ENCODE peak calls at places on chromosomes 2 and 18, in six cellular contexts. P is fibroblast of villous mesenchyme, Y is astrocyte of the spinal cord, U is lower lobe of right lung, E is AG04449, X is Peyer's patch. F is an unnamed sample.
A peak's percentile ranks its signal among the peaks of the same experiment; 100 is the strongest.

GRCh38 chr2:23602113-23602512 is 217.1 kb downstream of the KLHL29 start:
- DNase-seq in P (peak; percentile 33), X (peak; percentile 45), E (peak; percentile 63), Y (peak; percentile 88), U (no peak), F (peak; percentile 78)

GRCh38 chr2:112877423-112877822 is 33.5 kb upstream of the IL37 start:
- DNase-seq in X (no peak), E (no peak), Y (peak; percentile 9), U (no peak), P (no peak), F (no peak)

GRCh38 chr2:25842155-25842554 is 36.1 kb downstream of the ASXL2 start:
- DNase-seq in Y (no peak), X (no peak), P (peak; percentile 7), U (no peak), E (no peak), F (no peak)

GRCh38 chr2:66430906-66431619 is 3.9 kb upstream of the MEIS1 start:
- DNase-seq in Y (no peak), X (no peak), U (no peak), P (no peak), E (no peak), F (no peak)

GRCh38 chr2:10544252-10544651 is 96.1 kb upstream of the ODC1 start:
- DNase-seq in U (no peak), Y (no peak), E (no peak), P (no peak), X (no peak), F (no peak)

GRCh38 chr18:54416459-54416858 is 58.8 kb downstream of the C18orf54 start:
- DNase-seq in Y (peak; percentile 93), U (no peak), P (peak; percentile 68), E (peak; percentile 42), X (no peak), F (peak; percentile 79)

GRCh38 chr2:44981714-44982108 is 27.5 kb downstream of the SIX2 start:
- DNase-seq in U (peak; percentile 79), Y (peak; percentile 76), P (peak; percentile 74), E (peak; percentile 12), X (peak; percentile 75), F (peak; percentile 86)

GRCh38 chr2:138356178-138356577 is 145.4 kb upstream of the SPOPL start:
- DNase-seq in P (peak; percentile 72), E (no peak), Y (peak; percentile 23), U (no peak), X (no peak), F (peak; percentile 74)

GRCh38 chr2:74548919-74549684 is 4.6 kb downstream of the LOXL3 start:
- DNase-seq in Y (peak; percentile 32), X (peak; percentile 81), E (no peak), P (peak; percentile 48), U (peak; percentile 79), F (peak; percentile 60)

GRCh38 chr18:33495278-33495677 is 54.8 kb upstream of the CCDC178 start:
- DNase-seq in X (no peak), U (no peak), Y (peak; percentile 64), E (no peak), P (peak; percentile 36), F (peak; percentile 63)

GRCh38 chr2:34096552-34097171 is 497.6 kb upstream of the FAM98A start:
- DNase-seq in P (peak; percentile 48), U (no peak), E (peak; percentile 19), X (no peak), Y (peak; percentile 75), F (peak; percentile 76)

GRCh38 chr2:170770304-170771048 is at the start of gene ERICH2:
- DNase-seq in X (peak; percentile 84), Y (peak; percentile 51), U (peak; percentile 87), P (peak; percentile 45), E (no peak), F (peak; percentile 53)
- TF ChIP-seq CTCF in X (no peak), Y (peak; percentile 32), U (peak; percentile 26), P (peak; percentile 24), E (peak; percentile 8), F (peak; percentile 29)

GRCh38 chr18:37362158-37362890 is 203.3 kb downstream of the CELF4 start:
- DNase-seq in P (no peak), E (no peak), U (no peak), Y (no peak), X (no peak), F (no peak)

GRCh38 chr18:37361223-37362157 is 204.1 kb downstream of the CELF4 start:
- DNase-seq in Y (no peak), P (no peak), E (no peak), U (no peak), X (no peak), F (no peak)

GRCh38 chr18:37368110-37368812 is 197.3 kb downstream of the CELF4 start:
- DNase-seq in U (no peak), E (no peak), X (no peak), Y (no peak), P (no peak), F (no peak)

DNA sequence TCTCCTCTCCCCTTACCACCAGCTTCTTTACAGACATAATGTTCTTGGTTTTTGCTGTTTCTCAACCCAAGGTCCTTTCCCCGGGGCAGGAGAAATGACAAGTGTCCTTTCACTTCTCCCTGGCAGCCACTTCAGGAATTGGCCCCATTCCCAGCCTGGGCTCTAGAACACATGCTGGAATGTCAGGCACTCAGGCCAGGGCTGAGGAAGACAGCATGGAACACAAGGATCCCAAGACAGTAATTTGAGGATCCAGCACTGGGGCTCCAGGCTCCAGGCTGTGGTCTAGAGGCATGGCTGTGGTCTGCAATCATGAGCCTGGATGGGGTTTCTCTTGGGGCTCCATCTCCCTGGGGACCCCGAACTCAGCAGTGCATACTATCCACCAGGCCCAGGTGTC is 201.4 kb downstream of the CELF4 start:
- DNase-seq in X (no peak), Y (no peak), E (no peak), U (peak; percentile 88), P (no peak), F (no peak)
- TF ChIP-seq CTCF in X (no peak), Y (no peak), E (no peak), U (no peak), P (no peak), F (no peak)

GRCh38 chr2:167953790-167954189 is 293.6 kb downstream of the STK39 start:
- DNase-seq in U (no peak), X (no peak), P (no peak), Y (no peak), E (no peak), F (no peak)
- TF ChIP-seq CTCF in U (no peak), X (no peak), P (no peak), Y (no peak), E (no peak), F (no peak)

GRCh38 chr2:220215785-220216184 is 588.4 kb downstream of the SLC4A3 start:
- DNase-seq in P (no peak), E (no peak), X (no peak), U (no peak), Y (no peak), F (no peak)
- TF ChIP-seq CTCF in P (no peak), E (no peak), X (no peak), U (no peak), Y (no peak), F (no peak)

GRCh38 chr2:205237524-205237923 is 444.8 kb upstream of the NRP2 start:
- DNase-seq in E (no peak), X (no peak), U (no peak), P (no peak), Y (no peak), F (no peak)
- TF ChIP-seq CTCF in E (no peak), X (no peak), U (no peak), P (no peak), Y (peak; percentile 10), F (no peak)

GRCh38 chr2:223618172-223619035 is 16.2 kb upstream of the SCG2 start:
- DNase-seq in Y (no peak), U (no peak), P (no peak), X (no peak), E (no peak), F (no peak)
- TF ChIP-seq CTCF in Y (no peak), U (no peak), P (peak; percentile 12), X (no peak), E (no peak), F (no peak)

GRCh38 chr2:101400516-101401315 is 13.4 kb upstream of the CREG2 start:
- DNase-seq in X (no peak), Y (no peak), E (no peak), U (no peak), P (peak; percentile 45), F (no peak)

GRCh38 chr2:101401316-101401660 is 14.0 kb upstream of the CREG2 start:
- DNase-seq in X (no peak), U (no peak), Y (no peak), P (no peak), E (no peak), F (no peak)

GRCh38 chr2:101402637-101403036 is 15.3 kb upstream of the CREG2 start:
- DNase-seq in Y (no peak), X (no peak), E (no peak), U (no peak), P (no peak), F (no peak)

GRCh38 chr2:101403745-101404144 is 16.4 kb upstream of the CREG2 start:
- DNase-seq in X (no peak), U (no peak), P (no peak), E (no peak), Y (no peak), F (no peak)

GRCh38 chr2:101401906-101402305 is 14.6 kb upstream of the CREG2 start:
- DNase-seq in X (no peak), Y (no peak), U (no peak), P (no peak), E (no peak), F (no peak)
- TF ChIP-seq CTCF in X (no peak), Y (no peak), U (no peak), P (peak; percentile 13), E (no peak), F (no peak)

DNA sequence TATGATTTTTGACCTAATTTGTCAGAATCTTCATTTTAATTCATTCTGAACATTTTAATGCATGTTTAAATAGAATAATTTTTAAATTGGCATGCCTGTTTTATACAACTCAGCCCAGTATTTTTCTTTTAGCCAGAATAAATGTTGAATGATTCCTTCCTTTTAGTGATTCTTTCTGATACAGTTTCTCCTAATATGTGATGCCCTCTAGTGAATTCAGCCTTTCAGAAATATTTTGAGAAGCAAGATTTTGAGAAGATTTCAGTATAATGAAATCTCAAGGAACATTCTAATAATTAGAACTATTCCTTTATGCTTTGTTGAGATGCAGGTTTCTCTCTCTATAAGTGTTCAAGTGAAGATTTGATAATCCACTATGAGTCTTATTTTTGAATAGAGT is 28.5 kb downstream of the LCLAT1 start:
- DNase-seq in E (no peak), U (no peak), Y (no peak), X (no peak), P (no peak), F (no peak)
- TF ChIP-seq CTCF in E (no peak), U (no peak), Y (no peak), X (no peak), P (no peak), F (no peak)

DNA sequence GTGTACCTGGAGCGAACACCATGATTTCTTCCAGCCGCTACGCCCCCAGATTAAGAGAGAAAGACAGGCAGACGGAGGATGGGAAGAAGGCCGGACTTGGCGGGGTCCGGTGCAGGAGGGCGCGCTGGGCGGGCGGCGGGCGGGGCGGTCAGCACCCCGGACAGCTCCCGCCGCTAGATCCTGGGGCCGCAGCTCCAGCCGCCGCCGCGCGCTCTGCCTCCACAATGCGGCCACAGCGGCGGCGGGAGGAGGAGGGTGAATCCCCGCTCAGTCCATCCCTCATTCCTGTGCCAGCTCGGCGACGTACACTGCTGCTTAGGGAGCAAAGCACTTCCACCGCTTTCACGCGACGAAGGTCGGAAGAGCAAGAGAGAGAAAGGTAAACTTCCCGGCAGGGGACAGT is at the start of gene AKAIN1:
- DNase-seq in P (peak; percentile 28), X (no peak), Y (peak; percentile 49), U (no peak), E (no peak), F (peak; percentile 38)
- TF ChIP-seq CTCF in P (no peak), X (no peak), Y (no peak), U (no peak), E (no peak), F (no peak)

F was measured in cardiac fibroblast.